ENCODE peak calls at places on chromosome 15, in ten cellular contexts. F, C, G, L, H, E, D, U, R and P are unnamed samples.
A peak's percentile ranks its signal among the peaks of the same experiment; 100 is the strongest.

GRCh38 chr15:66008920-66009572 is 139.8 kb downstream of the RAB11A start:
- DNase-seq in R (peak; percentile 34), U (no peak), C (no peak), F (peak; percentile 24), G (peak; percentile 25), L (no peak), D (no peak), E (no peak), H (no peak), P (no peak)

GRCh38 chr15:48361690-48362089 is 30.5 kb downstream of the DUT start:
- DNase-seq in C (no peak), H (no peak), D (no peak), F (no peak), R (no peak), L (no peak), E (no peak), G (no peak), U (no peak), P (no peak)

GRCh38 chr15:87477759-87478687 is 778.5 kb downstream of the NTRK3 start:
- DNase-seq in D (no peak), U (no peak), C (no peak), R (no peak), H (no peak), G (no peak), L (peak; percentile 72), F (no peak), E (no peak), P (peak; percentile 64)

GRCh38 chr15:42695527-42696071 is 41.3 kb downstream of the CDAN1 start:
- DNase-seq in R (no peak), C (no peak), U (no peak), E (no peak), D (no peak), L (no peak), G (no peak), F (no peak), H (no peak), P (no peak)

GRCh38 chr15:39649765-39650164 is 68.9 kb downstream of the THBS1 start:
- DNase-seq in U (no peak), F (no peak), G (no peak), R (no peak), H (no peak), D (no peak), E (no peak), C (no peak), L (no peak), P (no peak)

GRCh38 chr15:93997071-93997658 is 234.2 kb upstream of the MCTP2 start:
- DNase-seq in G (no peak), D (no peak), E (peak; percentile 6), H (no peak), F (no peak), U (no peak), R (peak; percentile 7), C (no peak), L (no peak), P (no peak)

GRCh38 chr15:90762109-90762508 is 45.0 kb downstream of the BLM start:
- DNase-seq in L (no peak), E (no peak), H (peak; percentile 81), U (no peak), D (no peak), G (no peak), C (peak; percentile 34), R (no peak), F (no peak), P (peak; percentile 79)

GRCh38 chr15:83654379-83655236 is 685 bp downstream of the ADAMTSL3 start:
- DNase-seq in F (peak; percentile 4), C (peak; percentile 28), G (no peak), L (peak; percentile 11), U (no peak), D (peak; percentile 81), R (no peak), E (no peak), H (no peak), P (peak; percentile 82)

GRCh38 chr15:85354432-85354831 is 26.0 kb upstream of the AKAP13 start:
- DNase-seq in E (peak; percentile 77), R (no peak), F (no peak), U (no peak), L (no peak), C (no peak), H (no peak), D (no peak), G (no peak), P (no peak)

GRCh38 chr15:51580385-51580784 is 42.2 kb downstream of the DMXL2 start:
- DNase-seq in F (no peak), U (no peak), E (peak; percentile 8), H (no peak), G (no peak), R (no peak), C (no peak), D (no peak), L (no peak), P (no peak)

GRCh38 chr15:51577907-51578306 is 44.7 kb downstream of the DMXL2 start:
- DNase-seq in D (no peak), U (no peak), H (no peak), E (no peak), G (no peak), C (no peak), R (no peak), F (no peak), L (no peak), P (no peak)

GRCh38 chr15:51579012-51579411 is 43.6 kb downstream of the DMXL2 start:
- DNase-seq in H (no peak), L (no peak), U (no peak), C (no peak), G (no peak), D (no peak), R (no peak), F (no peak), E (no peak), P (no peak)

GRCh38 chr15:51576911-51577500 is 45.6 kb downstream of the DMXL2 start:
- DNase-seq in C (no peak), U (no peak), D (no peak), L (no peak), H (no peak), F (no peak), R (no peak), E (no peak), G (no peak), P (no peak)

GRCh38 chr15:51580982-51581381 is 41.6 kb downstream of the DMXL2 start:
- DNase-seq in F (no peak), E (no peak), D (no peak), U (no peak), R (no peak), H (no peak), G (no peak), L (no peak), C (no peak), P (no peak)
- TF ChIP-seq POLR2A in F (no peak), E (no peak), D (no peak), U (no peak), R (no peak), H (no peak), G (no peak), L (no peak), C (no peak), P (no peak)

GRCh38 chr15:59252137-59252536 is 45.5 kb downstream of the LDHAL6B start:
- DNase-seq in E (no peak), U (no peak), F (no peak), D (no peak), R (no peak), G (no peak), L (no peak), H (no peak), C (no peak), P (no peak)
- TF ChIP-seq POLR2AphosphoS5 in E (no peak), U (no peak), F (no peak), D (no peak), R (no peak), G (no peak), L (no peak), H (no peak), C (no peak), P (no peak)

GRCh38 chr15:41241251-41241964 is 10.3 kb downstream of the CHP1 start:
- DNase-seq in G (no peak), L (no peak), F (peak; percentile 17), C (peak; percentile 81), R (no peak), H (no peak), E (peak; percentile 92), D (no peak), U (no peak), P (no peak)
- TF ChIP-seq POLR2A in G (no peak), L (no peak), F (no peak), C (no peak), R (no peak), H (no peak), E (no peak), D (no peak), U (no peak), P (no peak)

DNA sequence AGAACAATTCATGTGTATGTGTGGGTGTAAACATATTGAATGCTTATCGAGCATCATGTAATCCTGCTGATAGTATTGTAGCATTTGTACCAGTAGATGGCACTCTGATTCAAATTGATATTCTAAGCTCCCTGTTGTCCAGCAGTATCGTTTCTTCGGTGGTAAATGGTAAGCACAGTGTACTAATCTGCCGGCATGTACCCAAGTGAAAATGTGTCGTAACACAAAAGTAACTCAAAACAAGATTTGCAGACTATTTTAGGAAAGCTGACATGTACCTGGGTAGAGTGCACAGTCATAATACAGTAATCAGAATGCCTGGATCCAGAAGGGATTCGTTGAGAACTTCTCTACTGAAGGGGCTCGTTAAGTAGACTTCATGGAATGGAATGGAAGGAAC is 31.7 kb upstream of the MNS1 start:
- DNase-seq in E (peak; percentile 78), U (peak; percentile 22), G (peak; percentile 31), H (no peak), R (peak; percentile 67), F (peak; percentile 46), L (peak; percentile 17), D (no peak), C (no peak), P (no peak)
- TF ChIP-seq POLR2AphosphoS5 in E (no peak), U (no peak), G (no peak), H (no peak), R (no peak), F (no peak), L (peak; percentile 18), D (no peak), C (peak; percentile 35), P (no peak)

GRCh38 chr15:71791975-71792374 is 18.4 kb upstream of the NR2E3 start:
- DNase-seq in G (no peak), F (no peak), D (no peak), C (no peak), U (no peak), L (no peak), E (no peak), H (no peak), R (no peak), P (peak; percentile 36)
- TF ChIP-seq POLR2A in G (no peak), F (no peak), D (no peak), C (no peak), U (no peak), L (no peak), E (no peak), H (no peak), R (no peak), P (no peak)